ENCODE peak calls at places on chromosomes 3 and 15, in eight cellular contexts. X is testis; Z is CD8-positive, alpha-beta memory T cell; E is heart left ventricle; V is HCT116; C is cardiac muscle cell; L is CD8-positive, alpha-beta T cell; Y is kidney. O is an unnamed sample.

GRCh38 chr3:120532969-120533368 is 63.2 kb upstream of the NDUFB4 start:
- DNase-seq in Y (no peak), Z (no peak), C (no peak), V (no peak), L (no peak), X (no peak), E (no peak), O (no peak)

GRCh38 chr3:126865736-126866135 is 117.2 kb upstream of the PLXNA1 start:
- DNase-seq in C (no peak), V (no peak), X (no peak), Y (no peak), L (no peak), Z (no peak), E (no peak), O (no peak)

GRCh38 chr3:114892117-114892870 is 254.8 kb downstream of the ZBTB20 start:
- DNase-seq in Y (no peak), Z (no peak), X (no peak), L (no peak), E (no peak), C (no peak), V (no peak), O (no peak)

GRCh38 chr15:100718075-100718980 is 115.9 kb downstream of the ASB7 start:
- DNase-seq in Z (no peak), L (no peak), C (no peak), E (peak; percentile 1), V (no peak), Y (no peak), X (no peak), O (no peak)

GRCh38 chr3:66021731-66022131 is 17.0 kb downstream of the MAGI1 start:
- DNase-seq in Y (no peak), C (no peak), V (peak; percentile 65), E (no peak), Z (no peak), X (no peak), L (no peak), O (no peak)

GRCh38 chr15:39584662-39585393 is 3.9 kb downstream of the THBS1 start:
- DNase-seq in C (peak; percentile 37), Z (no peak), X (no peak), E (no peak), Y (no peak), L (no peak), V (no peak), O (no peak)

GRCh38 chr3:122563717-122564025 is 429 bp downstream of the PARP9 start:
- DNase-seq in L (peak; percentile 16), C (peak; percentile 18), Z (no peak), E (peak; percentile 20), X (peak; percentile 32), V (no peak), Y (no peak), O (peak; percentile 53)

GRCh38 chr3:171733561-171733960 is 76.7 kb downstream of the PLD1 start:
- DNase-seq in V (no peak), Z (no peak), L (no peak), C (no peak), E (no peak), X (no peak), Y (no peak), O (no peak)

GRCh38 chr15:57356636-57357035 is 19.7 kb upstream of the CGNL1 start:
- DNase-seq in L (no peak), Y (no peak), V (no peak), C (peak; percentile 50), E (no peak), Z (no peak), X (no peak), O (no peak)

GRCh38 chr15:39869251-39869650 is 50.8 kb downstream of the GPR176 start:
- DNase-seq in C (no peak), V (no peak), L (no peak), Z (no peak), E (no peak), Y (no peak), X (no peak), O (no peak)

GRCh38 chr3:160576621-160577020 is 11.2 kb upstream of the KPNA4 start:
- DNase-seq in Y (no peak), V (no peak), L (no peak), X (no peak), Z (no peak), C (no peak), E (no peak), O (no peak)

GRCh38 chr15:79452244-79453051 is 20.3 kb downstream of the MINAR1 start:
- DNase-seq in L (no peak), Z (no peak), X (no peak), C (no peak), V (no peak), Y (no peak), E (no peak), O (no peak)

GRCh38 chr3:119831022-119831421 is 49.1 kb downstream of the NR1I2 start:
- DNase-seq in V (no peak), C (peak; percentile 20), Y (no peak), Z (no peak), X (no peak), E (no peak), L (no peak), O (no peak)

GRCh38 chr3:162547321-162547720 is 1050.7 kb downstream of the OTOL1 start:
- DNase-seq in E (no peak), X (no peak), Z (no peak), V (no peak), Y (no peak), C (no peak), L (no peak), O (no peak)

GRCh38 chr3:42602961-42603360 is 2.5 kb downstream of the NKTR start:
- DNase-seq in V (no peak), Y (no peak), L (no peak), Z (no peak), X (no peak), C (no peak), E (no peak), O (no peak)

GRCh38 chr15:75306188-75306587 is 23.6 kb downstream of the GOLGA6D start:
- DNase-seq in X (no peak), V (no peak), E (no peak), L (no peak), C (no peak), Y (no peak), Z (no peak), O (no peak)

GRCh38 chr15:34341922-34342736 is 807 bp downstream of the NOP10 start:
- DNase-seq in L (no peak), X (no peak), C (no peak), V (no peak), Z (no peak), Y (no peak), E (no peak), O (no peak)

GRCh38 chr15:68986292-68986691 is 28.2 kb upstream of the NOX5 start:
- DNase-seq in X (no peak), Y (no peak), Z (no peak), E (no peak), C (no peak), L (no peak), V (no peak), O (no peak)

GRCh38 chr3:191275751-191276150 is 53.4 kb upstream of the CCDC50 start:
- DNase-seq in C (no peak), V (no peak), Z (no peak), E (no peak), X (no peak), Y (no peak), L (no peak), O (no peak)

GRCh38 chr3:11198070-11198469 is 43.8 kb downstream of the HRH1 start:
- DNase-seq in V (no peak), Y (no peak), Z (no peak), X (no peak), C (no peak), L (no peak), E (no peak), O (no peak)
- H3K4me1 ChIP-seq in V (peaks cover 13% of the 10 kb centered on the region), Y (peaks cover 5% of the 10 kb centered on the region), Z (no peaks in the 10 kb centered on the region), X (no peaks in the 10 kb centered on the region), C (no peaks in the 10 kb centered on the region), L (no peaks in the 10 kb centered on the region), E (no peaks in the 10 kb centered on the region), O (no peaks in the 10 kb centered on the region)

DNA sequence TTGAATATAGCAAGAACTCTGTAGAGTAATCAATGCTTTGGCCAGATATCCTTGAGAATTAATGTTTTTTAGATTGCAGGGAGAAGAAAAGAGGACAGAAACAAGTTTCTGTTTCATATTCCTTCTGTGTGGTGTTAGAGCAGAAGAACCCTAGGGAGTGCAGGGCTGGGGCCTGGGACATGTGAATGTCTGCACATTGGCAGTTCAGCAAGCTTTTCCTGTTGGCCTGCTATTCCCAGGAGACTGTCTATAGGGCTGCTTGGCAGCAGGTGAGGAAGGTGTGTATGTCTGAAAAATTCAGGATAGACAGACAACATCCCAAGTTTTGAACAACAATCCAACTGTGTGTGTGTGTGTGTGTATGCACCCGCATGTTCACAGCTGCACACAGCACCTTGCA is 13.6 kb upstream of the CNBP start:
- DNase-seq in Z (no peak), V (no peak), E (no peak), X (no peak), C (no peak), L (no peak), Y (no peak), O (no peak)
- H3K4me1 ChIP-seq in Z (no peaks in the 10 kb centered on the region), V (no peaks in the 10 kb centered on the region), E (peaks cover 23% of the 10 kb centered on the region), X (peaks cover 18% of the 10 kb centered on the region), C (no peaks in the 10 kb centered on the region), L (no peaks in the 10 kb centered on the region), Y (no peaks in the 10 kb centered on the region), O (peaks cover 3% of the 10 kb centered on the region)

DNA sequence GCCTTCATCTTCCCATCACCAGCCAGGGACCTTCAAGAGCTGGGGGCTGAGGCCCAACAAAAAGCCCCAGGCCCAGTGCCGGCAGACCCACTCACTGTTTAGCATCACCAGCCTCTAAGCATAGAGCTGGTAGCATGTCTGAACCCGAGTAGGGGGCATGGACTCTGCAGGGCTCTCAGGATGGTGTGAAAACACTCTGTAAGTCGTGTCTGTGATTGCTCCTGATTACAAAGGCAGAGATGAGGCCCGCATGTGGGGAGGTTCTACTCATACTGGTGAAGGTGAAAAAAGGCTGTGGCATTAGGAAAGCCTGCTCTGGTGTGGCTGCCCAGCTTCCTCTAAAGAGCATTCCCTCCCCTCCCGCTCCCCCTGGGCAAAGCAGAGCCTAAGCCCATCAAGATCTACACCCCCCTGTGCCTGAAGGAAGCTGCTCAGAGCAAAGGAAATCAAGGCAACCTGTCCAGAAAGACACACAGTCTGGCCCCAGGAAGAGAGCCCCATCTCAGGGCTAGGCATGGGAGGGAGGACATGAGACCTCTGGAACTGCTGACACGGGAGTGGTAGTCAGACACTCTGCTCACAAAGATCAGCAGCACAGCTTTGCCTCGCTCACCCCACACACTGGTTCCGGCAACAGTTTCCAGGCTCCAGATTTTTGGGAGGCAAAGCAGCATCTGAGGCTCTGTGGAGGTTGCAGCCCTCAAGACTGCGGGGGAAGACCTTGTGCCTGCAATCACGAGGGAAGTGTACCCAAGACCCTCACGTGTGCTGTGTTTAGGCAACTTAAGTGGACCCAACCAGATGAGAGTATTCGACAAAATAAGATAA is 36.8 kb downstream of the CCDC12 start:
- DNase-seq in C (no peak), V (no peak), Z (no peak), E (peak; percentile 2), Y (peak; percentile 38), X (no peak), L (no peak), O (no peak)
- H3K4me1 ChIP-seq in C (peaks cover 72% of the 10 kb centered on the region), V (peaks cover 39% of the 10 kb centered on the region), Z (peaks cover 24% of the 10 kb centered on the region), E (peaks cover 29% of the 10 kb centered on the region), Y (peaks cover 77% of the 10 kb centered on the region), X (peaks cover 25% of the 10 kb centered on the region), L (peaks cover 7% of the 10 kb centered on the region), O (peaks cover 45% of the 10 kb centered on the region)

DNA sequence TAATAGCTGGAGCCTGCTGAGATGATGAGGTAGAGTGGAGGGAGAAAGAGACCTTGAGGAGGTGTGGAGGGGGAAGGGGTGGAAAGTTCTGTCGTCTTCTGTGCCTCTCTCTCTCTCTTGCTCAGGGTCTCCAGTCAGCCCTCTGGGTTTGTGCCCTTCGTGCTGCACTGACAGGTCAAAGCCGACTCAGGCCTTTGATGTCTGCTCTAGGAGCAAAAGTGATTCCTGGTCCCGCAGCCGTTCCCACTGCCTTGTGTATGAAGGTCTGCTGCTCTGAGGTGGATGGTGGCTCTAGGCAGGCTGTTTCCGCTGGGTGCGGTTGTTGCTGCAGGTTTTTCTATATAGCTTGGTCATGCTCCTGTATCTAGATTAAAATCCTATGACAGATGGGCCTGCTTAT is 89.4 kb downstream of the IGF1R start:
- DNase-seq in V (no peak), Y (no peak), E (no peak), C (no peak), X (no peak), Z (no peak), L (no peak), O (no peak)
- H3K4me1 ChIP-seq in V (no peaks in the 10 kb centered on the region), Y (peaks cover 41% of the 10 kb centered on the region), E (no peaks in the 10 kb centered on the region), C (peaks cover 7% of the 10 kb centered on the region), X (peaks cover 14% of the 10 kb centered on the region), Z (peaks cover 17% of the 10 kb centered on the region), L (peaks cover 43% of the 10 kb centered on the region), O (peaks cover 16% of the 10 kb centered on the region)

O was measured in right cardiac atrium.